ENCODE peak calls at places on chromosomes 2 and 18, in eight cellular contexts. V is colonic mucosa, G is small intestine, I is thyroid gland, C is cardiac muscle cell, F is spleen, B is body of pancreas, W is heart left ventricle. P is an unnamed sample. For H3K4me1 and H3K9me3, the result is how much of the 10 kb centered on the place peaks cover.

GRCh38 chr18:78722959-78723706 is 256.5 kb upstream of the SALL3 start:
- DNase-seq in V (no peak), G (no peak), I (no peak), C (no peak), F (peak), B (no peak), W (no peak), P (no peak)

GRCh38 chr2:169513094-169513493 is 3.6 kb downstream of the KLHL41 start:
- DNase-seq in V (no peak), G (no peak), I (no peak), C (no peak), F (no peak), B (no peak), W (no peak), P (no peak)

GRCh38 chr2:230162981-230163380 is 56.8 kb downstream of the SP110 start:
- DNase-seq in V (no peak), G (no peak), I (no peak), C (no peak), F (no peak), B (no peak), W (no peak), P (no peak)

GRCh38 chr2:43184339-43184895 is 42.0 kb downstream of the ZFP36L2 start:
- DNase-seq in V (peak), G (peak), I (no peak), C (no peak), F (no peak), B (no peak), W (no peak), P (no peak)

GRCh38 chr18:66393463-66393862 is 210.4 kb downstream of the CDH19 start:
- DNase-seq in V (no peak), G (no peak), I (no peak), C (no peak), F (no peak), B (no peak), W (no peak), P (no peak)

GRCh38 chr2:73156539-73157124 is 43.9 kb upstream of the RAB11FIP5 start:
- DNase-seq in V (peak), G (peak), I (peak), C (peak), F (no peak), B (peak), W (peak), P (peak)

GRCh38 chr2:16656784-16657391 is 8.7 kb downstream of the CYRIA start:
- DNase-seq in V (no peak), G (no peak), I (peak), C (no peak), F (no peak), B (no peak), W (no peak), P (no peak)

GRCh38 chr2:236576053-236576452 is 6.4 kb downstream of the ACKR3 start:
- DNase-seq in V (no peak), G (no peak), I (peak), C (peak), F (no peak), B (no peak), W (no peak), P (no peak)

GRCh38 chr2:172977330-172978052 is 98.2 kb upstream of the MAP3K20 start:
- DNase-seq in V (no peak), G (no peak), I (no peak), C (peak), F (no peak), B (no peak), W (no peak), P (no peak)

GRCh38 chr2:57906152-57906732 is 140.4 kb upstream of the VRK2 start:
- DNase-seq in V (no peak), G (peak), I (no peak), C (peak), F (no peak), B (no peak), W (no peak), P (peak)

GRCh38 chr2:33022989-33023731 is 76.4 kb downstream of the LTBP1 start:
- DNase-seq in V (no peak), G (peak), I (no peak), C (no peak), F (no peak), B (no peak), W (no peak), P (no peak)

GRCh38 chr18:48884306-48885235 is 66.2 kb downstream of the SMAD7 start:
- DNase-seq in V (no peak), G (no peak), I (no peak), C (no peak), F (peak), B (no peak), W (no peak), P (no peak)

GRCh38 chr18:46278481-46279465 is 174.6 kb downstream of the HAUS1 start:
- DNase-seq in V (no peak), G (no peak), I (no peak), C (peak), F (no peak), B (no peak), W (no peak), P (no peak)

GRCh38 chr2:105721991-105722511 is 22.7 kb upstream of the NCK2 start:
- DNase-seq in V (no peak), G (no peak), I (no peak), C (no peak), F (no peak), B (no peak), W (no peak), P (no peak)

GRCh38 chr2:45207105-45207504 is 197.9 kb upstream of the SIX2 start:
- DNase-seq in V (no peak), G (no peak), I (no peak), C (no peak), F (no peak), B (no peak), W (no peak), P (no peak)

GRCh38 chr18:42113529-42114191 is 158.6 kb downstream of the PIK3C3 start:
- DNase-seq in V (no peak), G (no peak), I (no peak), C (no peak), F (no peak), B (no peak), W (no peak), P (peak)

GRCh38 chr2:119873350-119874013 is 113.8 kb downstream of the PTPN4 start:
- DNase-seq in V (no peak), G (peak), I (no peak), C (no peak), F (no peak), B (no peak), W (no peak), P (no peak)

GRCh38 chr2:113831156-113831555 is 58.7 kb upstream of the ACTR3 start:
- DNase-seq in V (no peak), G (no peak), I (peak), C (no peak), F (no peak), B (no peak), W (no peak), P (no peak)

GRCh38 chr2:149059822-149060221 is 21.3 kb downstream of the LYPD6B start:
- DNase-seq in V (no peak), G (no peak), I (no peak), C (no peak), F (no peak), B (no peak), W (no peak), P (no peak)

GRCh38 chr2:205684871-205685313 is 2.6 kb downstream of the NRP2 start:
- DNase-seq in V (no peak), G (no peak), I (no peak), C (peak), F (no peak), B (no peak), W (no peak), P (no peak)

GRCh38 chr2:23524261-23524706 is 139.3 kb downstream of the KLHL29 start:
- DNase-seq in V (no peak), G (no peak), I (no peak), C (no peak), F (no peak), B (peak), W (no peak), P (no peak)

GRCh38 chr2:114543106-114543806 is 100.8 kb downstream of the DPP10 start:
- DNase-seq in V (peak), G (peak), I (peak), C (peak), F (no peak), B (peak), W (no peak), P (no peak)

GRCh38 chr18:74381621-74382350 is 66.1 kb downstream of the C18orf63 start:
- DNase-seq in V (peak), G (no peak), I (no peak), C (no peak), F (no peak), B (no peak), W (no peak), P (no peak)

GRCh38 chr2:240460243-240460630 is 24.8 kb downstream of the GPC1 start:
- DNase-seq in V (no peak), G (no peak), I (no peak), C (no peak), F (peak), B (peak), W (peak), P (no peak)

GRCh38 chr2:16623046-16623445 is 42.6 kb downstream of the CYRIA start:
- DNase-seq in V (no peak), G (no peak), I (no peak), C (no peak), F (no peak), B (no peak), W (no peak), P (no peak)

DNA sequence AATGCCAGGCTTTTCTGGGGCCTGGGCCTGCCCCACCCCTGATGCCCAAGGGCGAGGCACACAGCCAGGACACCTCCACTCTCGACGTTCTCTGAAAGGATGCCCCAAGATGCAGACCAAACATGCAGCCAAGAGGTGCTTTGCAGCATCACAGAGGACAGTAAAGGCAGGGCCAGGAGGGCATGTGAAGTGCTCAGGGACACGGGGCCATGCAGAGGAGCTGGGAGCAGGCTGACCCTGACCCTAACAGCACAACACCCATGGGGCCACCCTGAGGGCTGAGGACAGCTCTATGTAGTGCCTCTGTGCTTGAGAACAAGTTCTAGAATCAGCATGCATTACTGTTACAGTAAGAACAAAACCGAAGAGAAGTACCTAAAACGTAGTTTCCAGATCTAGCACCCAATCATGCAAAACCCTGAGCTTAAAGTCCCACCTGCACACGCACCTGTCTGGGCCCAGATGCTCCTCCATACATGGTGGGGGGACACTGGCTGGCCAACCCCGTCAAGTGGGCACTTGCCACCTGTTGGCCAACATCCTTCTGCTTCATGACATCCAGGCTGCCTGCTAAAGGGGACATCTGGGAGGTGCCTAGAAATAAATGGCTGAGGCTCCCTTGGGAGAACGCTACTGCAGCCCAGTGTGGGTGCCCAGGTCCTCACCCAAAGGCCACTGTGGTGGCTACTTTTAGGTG is 15.4 kb downstream of the HS6ST1 start:
- DNase-seq in V (no peak), G (no peak), I (no peak), C (no peak), F (peak), B (no peak), W (peak), P (no peak)
- H3K4me1 ChIP-seq in V (under half), G (under half), I (under half), C (under half), F (half or more), B (half or more), W (under half), P (under half)

DNA sequence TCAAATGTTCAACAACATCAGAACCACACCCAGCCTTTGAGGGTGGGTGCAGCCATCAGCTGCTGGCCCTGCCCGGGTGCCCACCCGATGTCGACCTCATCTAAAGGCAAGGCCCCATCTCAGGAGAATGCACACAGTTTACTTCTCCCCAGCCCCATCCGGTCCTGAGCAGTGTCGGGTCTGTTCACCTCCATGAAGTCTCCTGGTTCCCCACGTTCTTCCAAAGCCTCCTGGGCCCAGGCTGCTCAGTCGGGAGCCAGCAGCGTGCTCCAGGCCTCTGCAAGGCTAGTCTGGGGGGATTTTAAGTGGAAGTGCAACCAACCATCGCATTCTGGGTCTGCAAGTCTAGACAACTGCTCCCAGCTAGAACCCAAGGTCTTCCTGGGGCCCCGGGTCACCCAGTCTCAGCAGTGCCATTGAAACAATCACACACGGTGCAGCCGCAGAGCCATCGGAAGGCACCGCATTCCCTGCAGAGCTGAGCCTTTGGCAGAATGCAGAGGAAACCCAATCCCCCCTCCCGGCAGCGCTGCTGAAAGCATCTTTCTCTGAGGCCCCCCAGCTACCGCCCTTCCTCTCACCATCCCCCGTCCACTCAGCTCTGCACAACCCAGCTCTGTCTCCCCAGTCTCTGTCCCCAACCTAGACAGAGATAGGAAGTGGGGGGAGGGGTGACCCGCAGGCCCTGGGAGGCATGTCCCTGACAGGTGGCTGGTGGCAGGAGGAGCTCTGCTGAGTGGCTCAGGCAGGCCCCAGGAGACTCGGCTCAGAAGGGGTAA is 8.5 kb downstream of the ESPNL start:
- DNase-seq in V (no peak), G (no peak), I (peak), C (peak), F (peak), B (no peak), W (peak), P (peak)
- H3K4me3 ChIP-seq in V (no peak), G (no peak), I (no peak), C (no peak), F (no peak), B (no peak), W (no peak), P (no peak)

DNA sequence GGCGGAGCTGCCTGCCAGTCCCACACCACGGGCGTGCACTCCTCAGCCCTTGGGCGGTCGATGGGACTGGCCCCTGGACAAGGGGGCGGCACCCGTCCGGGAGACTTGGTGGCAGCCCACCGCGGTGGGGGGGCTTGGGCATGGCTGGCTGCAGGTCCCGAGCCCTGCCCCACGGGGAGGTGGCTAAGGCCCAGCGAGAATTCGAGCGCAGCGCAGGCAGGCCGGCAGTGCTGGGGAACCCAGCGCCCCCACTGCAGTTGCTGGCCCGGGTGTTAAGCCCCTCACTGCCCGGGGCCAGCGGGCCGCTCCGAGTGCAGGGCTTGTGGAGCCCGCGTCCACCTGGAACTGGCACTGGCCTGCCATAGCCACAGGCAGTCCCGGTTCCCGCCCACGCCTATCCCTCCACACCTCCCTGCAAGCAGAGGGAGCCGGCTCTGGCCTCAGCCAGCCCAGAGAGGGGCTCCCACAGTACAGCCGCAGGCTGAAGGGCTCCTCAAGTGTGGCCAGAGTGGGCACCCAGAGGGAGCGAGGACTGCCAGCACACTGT is 742.9 kb upstream of the DDX18 start:
- DNase-seq in V (no peak), G (no peak), I (no peak), C (no peak), F (peak), B (no peak), W (peak), P (no peak)
- H3K9me3 ChIP-seq in V (under half), G (under half), I (under half), C (under half), F (under half), B (under half), W (under half), P (under half)

DNA sequence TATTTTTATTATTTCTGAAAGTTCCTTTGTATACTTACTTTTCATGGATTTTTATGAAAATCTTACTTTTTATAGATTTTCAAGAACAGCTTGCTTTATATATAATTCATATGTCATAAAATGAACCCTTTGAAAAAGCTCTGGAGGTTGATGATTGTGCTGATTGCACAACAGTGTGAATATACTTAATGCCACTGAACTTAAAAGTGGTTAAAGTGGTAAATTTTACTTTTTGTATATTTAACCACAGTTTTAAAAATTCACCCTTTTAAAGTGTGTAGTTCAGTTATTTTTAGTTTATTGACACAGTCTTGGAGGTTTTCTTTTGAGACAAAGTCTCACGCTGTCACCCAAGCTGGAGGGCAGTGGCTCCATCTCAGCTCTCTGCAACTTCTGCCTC is 8.4 kb downstream of the SANBR start:
- DNase-seq in V (no peak), G (no peak), I (no peak), C (no peak), F (no peak), B (no peak), W (no peak), P (no peak)
- H3K4me1 ChIP-seq in V (under half), G (under half), I (under half), C (under half), F (under half), B (under half), W (under half), P (under half)

GRCh38 chr18:36131692-36132483 is 2.2 kb downstream of the ELP2 start:
- DNase-seq in V (no peak), G (no peak), I (no peak), C (no peak), F (no peak), B (no peak), W (no peak), P (no peak)
- H3K4me3 ChIP-seq in V (no peak), G (no peak), I (no peak), C (no peak), F (no peak), B (no peak), W (no peak), P (no peak)

GRCh38 chr18:69585696-69586095 is 185.0 kb downstream of the DOK6 start:
- DNase-seq in V (no peak), G (no peak), I (no peak), C (no peak), F (no peak), B (no peak), W (no peak), P (no peak)

GRCh38 chr18:69588301-69588700 is 187.6 kb downstream of the DOK6 start:
- DNase-seq in V (no peak), G (no peak), I (no peak), C (no peak), F (no peak), B (no peak), W (no peak), P (no peak)

GRCh38 chr18:69584429-69584828 is 183.7 kb downstream of the DOK6 start:
- DNase-seq in V (no peak), G (no peak), I (no peak), C (no peak), F (no peak), B (no peak), W (no peak), P (no peak)

GRCh38 chr18:69590150-69590549 is 189.5 kb downstream of the DOK6 start:
- DNase-seq in V (no peak), G (no peak), I (no peak), C (no peak), F (no peak), B (no peak), W (no peak), P (no peak)

GRCh38 chr18:69586581-69586980 is 185.9 kb downstream of the DOK6 start:
- DNase-seq in V (no peak), G (no peak), I (no peak), C (no peak), F (no peak), B (no peak), W (no peak), P (no peak)
- H3K9me3 ChIP-seq in V (under half), G (under half), I (under half), C (under half), F (under half), B (under half), W (under half), P (under half)